ENCODE peak calls at places on chromosomes 16 and 17, in ten cellular contexts. One of them, this sample, is unnamed.

GRCh38 chr17:71649986-71650385 is 470.8 kb upstream of the SOX9 start:
- DNase-seq in kidney epithelial cell: no peak
- DNase-seq in T-helper 2 cell: no peak
- DNase-seq in NCI-H187 treated with DMSO at 0.1 percent for 48 hours: no peak
- DNase-seq in HFFc6: no peak
- DNase-seq in activated naive CD4-positive, alpha-beta T cell treated with anti-CD3 and anti-CD28 coated beads, Interleukin-2, amount 10 ng/mL, durations not matched to agents 7 days and 5 days: no peak
- DNase-seq in nucleus accumbens: no peak
- DNase-seq in IMR-90: peak; percentile 86
- DNase-seq in neural progenitor cell: no peak
- DNase-seq in mammary epithelial cell: no peak
- DNase-seq in this sample: no peak

GRCh38 chr17:75570034-75570676 is 17.4 kb upstream of the MYO15B start:
- DNase-seq in kidney epithelial cell: no peak
- DNase-seq in neural progenitor cell: no peak
- DNase-seq in HFFc6: no peak
- DNase-seq in NCI-H187 treated with DMSO at 0.1 percent for 48 hours: no peak
- DNase-seq in IMR-90: no peak
- DNase-seq in T-helper 2 cell: no peak
- DNase-seq in mammary epithelial cell: no peak
- DNase-seq in nucleus accumbens: no peak
- DNase-seq in activated naive CD4-positive, alpha-beta T cell treated with anti-CD3 and anti-CD28 coated beads, Interleukin-2, amount 10 ng/mL, durations not matched to agents 7 days and 5 days: no peak
- DNase-seq in this sample: no peak

GRCh38 chr16:50535506-50536257 is 12.5 kb upstream of the NKD1 start:
- DNase-seq in NCI-H187 treated with DMSO at 0.1 percent for 48 hours: no peak
- DNase-seq in neural progenitor cell: no peak
- DNase-seq in IMR-90: no peak
- DNase-seq in kidney epithelial cell: no peak
- DNase-seq in nucleus accumbens: no peak
- DNase-seq in T-helper 2 cell: no peak
- DNase-seq in HFFc6: no peak
- DNase-seq in mammary epithelial cell: no peak
- DNase-seq in activated naive CD4-positive, alpha-beta T cell treated with anti-CD3 and anti-CD28 coated beads, Interleukin-2, amount 10 ng/mL, durations not matched to agents 7 days and 5 days: no peak
- DNase-seq in this sample: no peak

GRCh38 chr16:89829630-89830437 is 1.6 kb downstream of the SPIRE2 start:
- DNase-seq in neural progenitor cell: no peak
- DNase-seq in nucleus accumbens: no peak
- DNase-seq in kidney epithelial cell: no peak
- DNase-seq in HFFc6: no peak
- DNase-seq in mammary epithelial cell: no peak
- DNase-seq in NCI-H187 treated with DMSO at 0.1 percent for 48 hours: no peak
- DNase-seq in IMR-90: no peak
- DNase-seq in activated naive CD4-positive, alpha-beta T cell treated with anti-CD3 and anti-CD28 coated beads, Interleukin-2, amount 10 ng/mL, durations not matched to agents 7 days and 5 days: no peak
- DNase-seq in T-helper 2 cell: no peak
- DNase-seq in this sample: no peak

GRCh38 chr17:4407851-4408250 is 25.9 kb upstream of the SPNS3 start:
- DNase-seq in kidney epithelial cell: no peak
- DNase-seq in NCI-H187 treated with DMSO at 0.1 percent for 48 hours: no peak
- DNase-seq in T-helper 2 cell: no peak
- DNase-seq in neural progenitor cell: no peak
- DNase-seq in nucleus accumbens: no peak
- DNase-seq in activated naive CD4-positive, alpha-beta T cell treated with anti-CD3 and anti-CD28 coated beads, Interleukin-2, amount 10 ng/mL, durations not matched to agents 7 days and 5 days: no peak
- DNase-seq in IMR-90: no peak
- DNase-seq in HFFc6: no peak
- DNase-seq in mammary epithelial cell: no peak
- DNase-seq in this sample: no peak

GRCh38 chr16:30470170-30470512 is 2.4 kb upstream of the ITGAL start:
- DNase-seq in nucleus accumbens: no peak
- DNase-seq in kidney epithelial cell: no peak
- DNase-seq in NCI-H187 treated with DMSO at 0.1 percent for 48 hours: no peak
- DNase-seq in activated naive CD4-positive, alpha-beta T cell treated with anti-CD3 and anti-CD28 coated beads, Interleukin-2, amount 10 ng/mL, durations not matched to agents 7 days and 5 days: no peak
- DNase-seq in T-helper 2 cell: no peak
- DNase-seq in mammary epithelial cell: no peak
- DNase-seq in HFFc6: no peak
- DNase-seq in neural progenitor cell: no peak
- DNase-seq in IMR-90: no peak
- DNase-seq in this sample: no peak

GRCh38 chr17:67105213-67105612 is 60.9 kb downstream of the CACNG1 start:
- DNase-seq in T-helper 2 cell: no peak
- DNase-seq in nucleus accumbens: no peak
- DNase-seq in neural progenitor cell: no peak
- DNase-seq in NCI-H187 treated with DMSO at 0.1 percent for 48 hours: no peak
- DNase-seq in HFFc6: peak; percentile 86
- DNase-seq in activated naive CD4-positive, alpha-beta T cell treated with anti-CD3 and anti-CD28 coated beads, Interleukin-2, amount 10 ng/mL, durations not matched to agents 7 days and 5 days: no peak
- DNase-seq in IMR-90: peak; percentile 76
- DNase-seq in kidney epithelial cell: no peak
- DNase-seq in mammary epithelial cell: peak; percentile 70
- DNase-seq in this sample: no peak

GRCh38 chr17:45147581-45148182 is 593 bp upstream of the HEXIM1 start:
- DNase-seq in NCI-H187 treated with DMSO at 0.1 percent for 48 hours: peak; percentile 76
- DNase-seq in HFFc6: peak; percentile 92
- DNase-seq in activated naive CD4-positive, alpha-beta T cell treated with anti-CD3 and anti-CD28 coated beads, Interleukin-2, amount 10 ng/mL, durations not matched to agents 7 days and 5 days: peak; percentile 84
- DNase-seq in IMR-90: peak; percentile 97
- DNase-seq in mammary epithelial cell: peak; percentile 89
- DNase-seq in neural progenitor cell: peak; percentile 93
- DNase-seq in kidney epithelial cell: no peak
- DNase-seq in T-helper 2 cell: peak; percentile 75
- DNase-seq in nucleus accumbens: peak; percentile 80
- DNase-seq in this sample: peak; percentile 86

GRCh38 chr17:19248149-19248922 is 11.2 kb downstream of the EPN2 start:
- DNase-seq in HFFc6: no peak
- DNase-seq in NCI-H187 treated with DMSO at 0.1 percent for 48 hours: no peak
- DNase-seq in neural progenitor cell: no peak
- DNase-seq in mammary epithelial cell: peak; percentile 9
- DNase-seq in kidney epithelial cell: no peak
- DNase-seq in T-helper 2 cell: no peak
- DNase-seq in IMR-90: no peak
- DNase-seq in nucleus accumbens: no peak
- DNase-seq in activated naive CD4-positive, alpha-beta T cell treated with anti-CD3 and anti-CD28 coated beads, Interleukin-2, amount 10 ng/mL, durations not matched to agents 7 days and 5 days: no peak
- DNase-seq in this sample: no peak

GRCh38 chr17:40377832-40378231 is 13.3 kb upstream of the GJD3 start:
- DNase-seq in IMR-90: no peak
- DNase-seq in neural progenitor cell: no peak
- DNase-seq in NCI-H187 treated with DMSO at 0.1 percent for 48 hours: no peak
- DNase-seq in kidney epithelial cell: no peak
- DNase-seq in nucleus accumbens: no peak
- DNase-seq in activated naive CD4-positive, alpha-beta T cell treated with anti-CD3 and anti-CD28 coated beads, Interleukin-2, amount 10 ng/mL, durations not matched to agents 7 days and 5 days: no peak
- DNase-seq in HFFc6: no peak
- DNase-seq in T-helper 2 cell: no peak
- DNase-seq in mammary epithelial cell: no peak
- DNase-seq in this sample: no peak

GRCh38 chr17:80555266-80555665 is 10.6 kb downstream of the RPTOR start:
- DNase-seq in HFFc6: no peak
- DNase-seq in T-helper 2 cell: no peak
- DNase-seq in kidney epithelial cell: no peak
- DNase-seq in IMR-90: no peak
- DNase-seq in activated naive CD4-positive, alpha-beta T cell treated with anti-CD3 and anti-CD28 coated beads, Interleukin-2, amount 10 ng/mL, durations not matched to agents 7 days and 5 days: no peak
- DNase-seq in mammary epithelial cell: no peak
- DNase-seq in NCI-H187 treated with DMSO at 0.1 percent for 48 hours: no peak
- DNase-seq in neural progenitor cell: no peak
- DNase-seq in nucleus accumbens: no peak
- DNase-seq in this sample: no peak

GRCh38 chr16:74862743-74863244 is 88.2 kb upstream of the FA2H start:
- DNase-seq in activated naive CD4-positive, alpha-beta T cell treated with anti-CD3 and anti-CD28 coated beads, Interleukin-2, amount 10 ng/mL, durations not matched to agents 7 days and 5 days: no peak
- DNase-seq in kidney epithelial cell: peak; percentile 5
- DNase-seq in NCI-H187 treated with DMSO at 0.1 percent for 48 hours: no peak
- DNase-seq in neural progenitor cell: peak; percentile 64
- DNase-seq in mammary epithelial cell: peak; percentile 49
- DNase-seq in HFFc6: peak; percentile 33
- DNase-seq in T-helper 2 cell: no peak
- DNase-seq in nucleus accumbens: no peak
- DNase-seq in IMR-90: peak; percentile 47
- DNase-seq in this sample: no peak

GRCh38 chr16:88076211-88076931 is 125.1 kb downstream of the BANP start:
- DNase-seq in T-helper 2 cell: no peak
- DNase-seq in kidney epithelial cell: no peak
- DNase-seq in mammary epithelial cell: no peak
- DNase-seq in IMR-90: no peak
- DNase-seq in NCI-H187 treated with DMSO at 0.1 percent for 48 hours: no peak
- DNase-seq in activated naive CD4-positive, alpha-beta T cell treated with anti-CD3 and anti-CD28 coated beads, Interleukin-2, amount 10 ng/mL, durations not matched to agents 7 days and 5 days: no peak
- DNase-seq in neural progenitor cell: peak; percentile 1
- DNase-seq in nucleus accumbens: no peak
- DNase-seq in HFFc6: no peak
- DNase-seq in this sample: no peak

GRCh38 chr17:18008496-18009268 is 30.3 kb downstream of the ATPAF2 start:
- DNase-seq in activated naive CD4-positive, alpha-beta T cell treated with anti-CD3 and anti-CD28 coated beads, Interleukin-2, amount 10 ng/mL, durations not matched to agents 7 days and 5 days: no peak
- DNase-seq in NCI-H187 treated with DMSO at 0.1 percent for 48 hours: no peak
- DNase-seq in kidney epithelial cell: no peak
- DNase-seq in IMR-90: peak; percentile 72
- DNase-seq in HFFc6: peak; percentile 90
- DNase-seq in neural progenitor cell: no peak
- DNase-seq in nucleus accumbens: no peak
- DNase-seq in mammary epithelial cell: peak; percentile 80
- DNase-seq in T-helper 2 cell: no peak
- DNase-seq in this sample: no peak

GRCh38 chr16:49756971-49757743 is 98.8 kb downstream of the ZNF423 start:
- DNase-seq in NCI-H187 treated with DMSO at 0.1 percent for 48 hours: no peak
- DNase-seq in T-helper 2 cell: no peak
- DNase-seq in mammary epithelial cell: no peak
- DNase-seq in IMR-90: no peak
- DNase-seq in activated naive CD4-positive, alpha-beta T cell treated with anti-CD3 and anti-CD28 coated beads, Interleukin-2, amount 10 ng/mL, durations not matched to agents 7 days and 5 days: no peak
- DNase-seq in kidney epithelial cell: peak; percentile 28
- DNase-seq in nucleus accumbens: no peak
- DNase-seq in neural progenitor cell: no peak
- DNase-seq in HFFc6: no peak
- DNase-seq in this sample: no peak

GRCh38 chr16:64870859-64871258 is 251.0 kb downstream of the CDH11 start:
- DNase-seq in activated naive CD4-positive, alpha-beta T cell treated with anti-CD3 and anti-CD28 coated beads, Interleukin-2, amount 10 ng/mL, durations not matched to agents 7 days and 5 days: no peak
- DNase-seq in T-helper 2 cell: no peak
- DNase-seq in nucleus accumbens: no peak
- DNase-seq in kidney epithelial cell: no peak
- DNase-seq in neural progenitor cell: no peak
- DNase-seq in NCI-H187 treated with DMSO at 0.1 percent for 48 hours: no peak
- DNase-seq in HFFc6: no peak
- DNase-seq in IMR-90: no peak
- DNase-seq in mammary epithelial cell: no peak
- DNase-seq in this sample: no peak

GRCh38 chr17:65987988-65988387 is 203.9 kb downstream of the CEP112 start:
- DNase-seq in T-helper 2 cell: no peak
- DNase-seq in kidney epithelial cell: no peak
- DNase-seq in activated naive CD4-positive, alpha-beta T cell treated with anti-CD3 and anti-CD28 coated beads, Interleukin-2, amount 10 ng/mL, durations not matched to agents 7 days and 5 days: no peak
- DNase-seq in HFFc6: peak; percentile 29
- DNase-seq in mammary epithelial cell: peak; percentile 39
- DNase-seq in nucleus accumbens: no peak
- DNase-seq in NCI-H187 treated with DMSO at 0.1 percent for 48 hours: no peak
- DNase-seq in neural progenitor cell: peak; percentile 64
- DNase-seq in IMR-90: peak; percentile 48
- DNase-seq in this sample: no peak

GRCh38 chr16:66298571-66299120 is 67.8 kb upstream of the CDH5 start:
- DNase-seq in activated naive CD4-positive, alpha-beta T cell treated with anti-CD3 and anti-CD28 coated beads, Interleukin-2, amount 10 ng/mL, durations not matched to agents 7 days and 5 days: no peak
- DNase-seq in T-helper 2 cell: no peak
- DNase-seq in neural progenitor cell: no peak
- DNase-seq in NCI-H187 treated with DMSO at 0.1 percent for 48 hours: no peak
- DNase-seq in IMR-90: no peak
- DNase-seq in kidney epithelial cell: no peak
- DNase-seq in nucleus accumbens: no peak
- DNase-seq in HFFc6: no peak
- DNase-seq in mammary epithelial cell: no peak
- DNase-seq in this sample: no peak

GRCh38 chr17:75105269-75106080 is 4.3 kb upstream of the ARMC7 start:
- DNase-seq in kidney epithelial cell: no peak
- DNase-seq in mammary epithelial cell: no peak
- DNase-seq in NCI-H187 treated with DMSO at 0.1 percent for 48 hours: peak; percentile 29
- DNase-seq in HFFc6: peak; percentile 24
- DNase-seq in IMR-90: peak; percentile 40
- DNase-seq in nucleus accumbens: no peak
- DNase-seq in T-helper 2 cell: no peak
- DNase-seq in activated naive CD4-positive, alpha-beta T cell treated with anti-CD3 and anti-CD28 coated beads, Interleukin-2, amount 10 ng/mL, durations not matched to agents 7 days and 5 days: peak; percentile 54
- DNase-seq in neural progenitor cell: peak; percentile 72
- DNase-seq in this sample: no peak

GRCh38 chr17:73770115-73770848 is 126.0 kb upstream of the SDK2 start:
- DNase-seq in IMR-90: peak; percentile 50
- DNase-seq in nucleus accumbens: peak; percentile 67
- DNase-seq in activated naive CD4-positive, alpha-beta T cell treated with anti-CD3 and anti-CD28 coated beads, Interleukin-2, amount 10 ng/mL, durations not matched to agents 7 days and 5 days: no peak
- DNase-seq in neural progenitor cell: no peak
- DNase-seq in T-helper 2 cell: no peak
- DNase-seq in NCI-H187 treated with DMSO at 0.1 percent for 48 hours: no peak
- DNase-seq in kidney epithelial cell: peak; percentile 34
- DNase-seq in HFFc6: no peak
- DNase-seq in mammary epithelial cell: peak; percentile 71
- DNase-seq in this sample: no peak

GRCh38 chr17:80978499-80979497 is 12.8 kb upstream of the CHMP6 start:
- DNase-seq in IMR-90: peak; percentile 22
- DNase-seq in T-helper 2 cell: no peak
- DNase-seq in NCI-H187 treated with DMSO at 0.1 percent for 48 hours: no peak
- DNase-seq in nucleus accumbens: no peak
- DNase-seq in HFFc6: no peak
- DNase-seq in kidney epithelial cell: no peak
- DNase-seq in mammary epithelial cell: no peak
- DNase-seq in activated naive CD4-positive, alpha-beta T cell treated with anti-CD3 and anti-CD28 coated beads, Interleukin-2, amount 10 ng/mL, durations not matched to agents 7 days and 5 days: no peak
- DNase-seq in neural progenitor cell: no peak
- DNase-seq in this sample: no peak

GRCh38 chr16:12590963-12591362 is 212.7 kb downstream of the CPPED1 start:
- DNase-seq in HFFc6: no peak
- DNase-seq in IMR-90: no peak
- DNase-seq in T-helper 2 cell: no peak
- DNase-seq in neural progenitor cell: no peak
- DNase-seq in kidney epithelial cell: no peak
- DNase-seq in activated naive CD4-positive, alpha-beta T cell treated with anti-CD3 and anti-CD28 coated beads, Interleukin-2, amount 10 ng/mL, durations not matched to agents 7 days and 5 days: no peak
- DNase-seq in nucleus accumbens: no peak
- DNase-seq in mammary epithelial cell: no peak
- DNase-seq in NCI-H187 treated with DMSO at 0.1 percent for 48 hours: no peak
- DNase-seq in this sample: no peak

GRCh38 chr17:30376621-30377452 is 1.9 kb upstream of the CPD start:
- DNase-seq in nucleus accumbens: peak; percentile 52
- DNase-seq in IMR-90: peak; percentile 87
- DNase-seq in activated naive CD4-positive, alpha-beta T cell treated with anti-CD3 and anti-CD28 coated beads, Interleukin-2, amount 10 ng/mL, durations not matched to agents 7 days and 5 days: no peak
- DNase-seq in NCI-H187 treated with DMSO at 0.1 percent for 48 hours: peak; percentile 98
- DNase-seq in T-helper 2 cell: no peak
- DNase-seq in neural progenitor cell: no peak
- DNase-seq in kidney epithelial cell: peak; percentile 57
- DNase-seq in HFFc6: peak; percentile 20
- DNase-seq in mammary epithelial cell: no peak
- DNase-seq in this sample: no peak

GRCh38 chr16:17459903-17460521 is 10.7 kb downstream of the XYLT1 start:
- DNase-seq in mammary epithelial cell: no peak
- DNase-seq in activated naive CD4-positive, alpha-beta T cell treated with anti-CD3 and anti-CD28 coated beads, Interleukin-2, amount 10 ng/mL, durations not matched to agents 7 days and 5 days: no peak
- DNase-seq in NCI-H187 treated with DMSO at 0.1 percent for 48 hours: no peak
- DNase-seq in T-helper 2 cell: no peak
- DNase-seq in HFFc6: no peak
- DNase-seq in nucleus accumbens: no peak
- DNase-seq in IMR-90: no peak
- DNase-seq in kidney epithelial cell: no peak
- DNase-seq in neural progenitor cell: no peak
- DNase-seq in this sample: no peak

GRCh38 chr16:72501739-72502653 is 330.0 kb upstream of the PMFBP1 start:
- DNase-seq in activated naive CD4-positive, alpha-beta T cell treated with anti-CD3 and anti-CD28 coated beads, Interleukin-2, amount 10 ng/mL, durations not matched to agents 7 days and 5 days: peak; percentile 55
- DNase-seq in T-helper 2 cell: no peak
- DNase-seq in IMR-90: peak; percentile 79
- DNase-seq in nucleus accumbens: peak; percentile 54
- DNase-seq in kidney epithelial cell: peak; percentile 18
- DNase-seq in mammary epithelial cell: peak; percentile 39
- DNase-seq in neural progenitor cell: peak; percentile 75
- DNase-seq in HFFc6: peak; percentile 60
- DNase-seq in NCI-H187 treated with DMSO at 0.1 percent for 48 hours: no peak
- DNase-seq in this sample: no peak

GRCh38 chr17:42017866-42018200 is 594 bp upstream of the DNAJC7 start:
- DNase-seq in HFFc6: no peak
- DNase-seq in T-helper 2 cell: no peak
- DNase-seq in IMR-90: no peak
- DNase-seq in activated naive CD4-positive, alpha-beta T cell treated with anti-CD3 and anti-CD28 coated beads, Interleukin-2, amount 10 ng/mL, durations not matched to agents 7 days and 5 days: no peak
- DNase-seq in nucleus accumbens: no peak
- DNase-seq in kidney epithelial cell: no peak
- DNase-seq in NCI-H187 treated with DMSO at 0.1 percent for 48 hours: no peak
- DNase-seq in mammary epithelial cell: no peak
- DNase-seq in neural progenitor cell: peak; percentile 74
- DNase-seq in this sample: no peak

GRCh38 chr16:27242868-27243590 is 25.5 kb downstream of the NSMCE1 start:
- DNase-seq in T-helper 2 cell: no peak
- DNase-seq in nucleus accumbens: no peak
- DNase-seq in mammary epithelial cell: no peak
- DNase-seq in NCI-H187 treated with DMSO at 0.1 percent for 48 hours: no peak
- DNase-seq in activated naive CD4-positive, alpha-beta T cell treated with anti-CD3 and anti-CD28 coated beads, Interleukin-2, amount 10 ng/mL, durations not matched to agents 7 days and 5 days: peak; percentile 58
- DNase-seq in kidney epithelial cell: peak; percentile 75
- DNase-seq in HFFc6: peak; percentile 92
- DNase-seq in IMR-90: peak; percentile 98
- DNase-seq in neural progenitor cell: peak; percentile 62
- DNase-seq in this sample: peak; percentile 58

GRCh38 chr17:40956401-40957254 is 10.1 kb downstream of the KRT39 start:
- DNase-seq in neural progenitor cell: no peak
- DNase-seq in mammary epithelial cell: peak; percentile 99
- DNase-seq in IMR-90: peak; percentile 100
- DNase-seq in kidney epithelial cell: peak; percentile 98
- DNase-seq in nucleus accumbens: no peak
- DNase-seq in activated naive CD4-positive, alpha-beta T cell treated with anti-CD3 and anti-CD28 coated beads, Interleukin-2, amount 10 ng/mL, durations not matched to agents 7 days and 5 days: no peak
- DNase-seq in NCI-H187 treated with DMSO at 0.1 percent for 48 hours: no peak
- DNase-seq in T-helper 2 cell: no peak
- DNase-seq in HFFc6: peak; percentile 88
- DNase-seq in this sample: no peak

This sample was measured in immature natural killer cell.